ENCODE peak calls at places on chromosomes 16 and 17, in nine cellular contexts. B is mucosa of descending colon, G is right lobe of liver, L is ovary, X is stomach, S is astrocyte of the spinal cord, K is IMR-90, I is PC-9, N is AG04450. O is an unnamed sample.

GRCh38 chr17:1460233-1460632 is 4.2 kb upstream of the CRK start:
- DNase-seq in B (peak), G (peak), L (no peak), X (peak), S (no peak), K (no peak), I (peak), N (no peak), O (no peak)

GRCh38 chr17:67836205-67836987 is 11.1 kb downstream of the BPTF start:
- DNase-seq in B (no peak), G (no peak), L (no peak), X (no peak), S (peak), K (peak), I (no peak), N (peak), O (peak)

GRCh38 chr17:63995626-63996025 is 2.5 kb upstream of the PRR29 start:
- DNase-seq in B (no peak), G (peak), L (no peak), X (no peak), S (no peak), K (no peak), I (no peak), N (no peak), O (no peak)

GRCh38 chr16:56204836-56205235 is 13.5 kb downstream of the GNAO1 start:
- DNase-seq in B (no peak), G (no peak), L (no peak), X (no peak), S (no peak), K (no peak), I (no peak), N (no peak), O (no peak)

GRCh38 chr16:30557397-30557949 is 701 bp downstream of the ZNF764 start:
- DNase-seq in B (peak), G (peak), L (no peak), X (no peak), S (no peak), K (no peak), I (no peak), N (no peak), O (no peak)

GRCh38 chr17:42530952-42531454 is 5.0 kb upstream of the NAGLU start:
- DNase-seq in B (no peak), G (peak), L (no peak), X (no peak), S (no peak), K (no peak), I (no peak), N (no peak), O (no peak)

GRCh38 chr16:88339926-88340754 is 42.6 kb upstream of the ZNF469 start:
- DNase-seq in B (peak), G (no peak), L (no peak), X (no peak), S (no peak), K (no peak), I (no peak), N (no peak), O (no peak)

GRCh38 chr17:35001549-35001948 is 21.2 kb downstream of the LIG3 start:
- DNase-seq in B (no peak), G (no peak), L (no peak), X (no peak), S (no peak), K (peak), I (no peak), N (no peak), O (peak)

GRCh38 chr16:28283798-28284577 is 8.3 kb upstream of the SBK1 start:
- DNase-seq in B (no peak), G (no peak), L (no peak), X (no peak), S (no peak), K (no peak), I (no peak), N (no peak), O (no peak)

GRCh38 chr16:77899416-77899815 is 111.1 kb downstream of the VAT1L start:
- DNase-seq in B (no peak), G (no peak), L (no peak), X (no peak), S (no peak), K (no peak), I (no peak), N (no peak), O (no peak)

GRCh38 chr17:21680366-21680765 is 12.0 kb upstream of the KCNJ18 start:
- DNase-seq in B (no peak), G (no peak), L (no peak), X (no peak), S (no peak), K (no peak), I (no peak), N (no peak), O (no peak)

GRCh38 chr16:72876981-72877373 is 171.0 kb downstream of the ZFHX3 start:
- DNase-seq in B (no peak), G (no peak), L (no peak), X (no peak), S (peak), K (no peak), I (no peak), N (no peak), O (peak)

GRCh38 chr17:29346462-29346861 is 43.7 kb upstream of the TAOK1 start:
- DNase-seq in B (no peak), G (no peak), L (no peak), X (no peak), S (no peak), K (no peak), I (no peak), N (no peak), O (no peak)

DNA sequence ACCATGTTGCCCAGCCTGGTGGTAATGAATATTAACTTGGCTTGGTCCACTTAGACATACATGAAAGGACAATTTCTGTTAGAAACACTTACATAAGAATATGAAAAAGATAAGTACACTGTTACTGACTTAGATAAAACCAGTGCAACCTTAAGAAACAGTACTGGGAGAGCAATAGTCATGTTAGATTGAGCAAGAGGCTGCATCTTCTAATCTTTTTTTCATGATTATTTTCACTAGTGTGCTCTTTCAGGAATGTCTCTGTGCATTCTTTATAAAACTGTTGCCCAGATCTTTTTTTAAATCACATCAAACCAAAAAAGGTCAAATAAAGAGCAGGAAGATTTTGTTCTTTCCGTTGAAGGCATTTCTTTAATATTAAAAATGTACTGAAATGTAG is 100.7 kb upstream of the AXIN2 start:
- DNase-seq in B (no peak), G (no peak), L (no peak), X (no peak), S (no peak), K (peak), I (no peak), N (no peak), O (peak)
- H3K4me3 ChIP-seq in B (no peak), G (no peak), L (no peak), X (no peak), S (no peak), K (no peak), I (no peak), N (no peak), O (no peak)

GRCh38 chr16:69763557-69763942 is 1.4 kb downstream of the WWP2 start:
- DNase-seq in B (no peak), G (no peak), L (no peak), X (no peak), S (no peak), K (no peak), I (no peak), N (no peak), O (no peak)
- H3K4me3 ChIP-seq in B (no peak), G (peak), L (no peak), X (peak), S (no peak), K (peak), I (peak), N (no peak), O (peak)

GRCh38 chr17:81884520-81884919 is 6.9 kb downstream of the ALYREF start:
- DNase-seq in B (no peak), G (no peak), L (no peak), X (no peak), S (no peak), K (no peak), I (no peak), N (no peak), O (no peak)
- H3K4me3 ChIP-seq in B (no peak), G (no peak), L (no peak), X (no peak), S (no peak), K (no peak), I (no peak), N (no peak), O (no peak)

GRCh38 chr16:24612656-24613055 is 73.3 kb downstream of the RBBP6 start:
- DNase-seq in B (no peak), G (no peak), L (no peak), X (no peak), S (no peak), K (no peak), I (no peak), N (no peak), O (no peak)

DNA sequence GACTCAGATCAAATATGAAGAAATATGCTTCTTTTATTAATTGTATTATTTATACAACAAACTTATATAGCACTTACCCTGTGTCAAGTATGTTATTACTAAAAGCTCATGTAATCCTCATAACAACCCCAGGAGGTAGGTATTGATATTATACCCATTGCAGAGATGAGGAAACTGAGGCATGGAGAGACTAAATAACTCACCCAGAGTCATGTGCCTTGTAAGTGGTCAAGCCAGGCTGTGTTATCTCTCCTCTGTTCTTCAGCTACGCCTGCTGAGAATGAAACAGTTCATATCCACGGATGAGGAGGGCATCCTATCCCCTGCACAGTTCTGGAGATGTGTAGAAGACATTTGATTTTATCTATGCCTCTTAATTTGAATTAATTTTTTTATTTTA is 78.1 kb downstream of the RBBP6 start:
- DNase-seq in B (no peak), G (no peak), L (no peak), X (no peak), S (no peak), K (no peak), I (no peak), N (no peak), O (no peak)
- H3K4me3 ChIP-seq in B (no peak), G (no peak), L (no peak), X (no peak), S (no peak), K (no peak), I (no peak), N (no peak), O (no peak)

GRCh38 chr16:50697881-50698767 is 4.7 kb downstream of the NOD2 start:
- DNase-seq in B (peak), G (peak), L (no peak), X (peak), S (peak), K (peak), I (no peak), N (no peak), O (peak)
- H3K4me3 ChIP-seq in B (no peak), G (peak), L (peak), X (peak), S (peak), K (peak), I (no peak), N (peak), O (peak)

GRCh38 chr16:66752958-66753357 is 1.5 kb upstream of the DYNC1LI2 start:
- DNase-seq in B (no peak), G (no peak), L (no peak), X (no peak), S (no peak), K (no peak), I (no peak), N (no peak), O (no peak)

GRCh38 chr16:66750279-66751134 is 902 bp downstream of the DYNC1LI2 start:
- DNase-seq in B (no peak), G (no peak), L (no peak), X (no peak), S (no peak), K (no peak), I (no peak), N (no peak), O (no peak)

GRCh38 chr16:66751992-66752322 is 548 bp upstream of the DYNC1LI2 start:
- DNase-seq in B (no peak), G (no peak), L (no peak), X (no peak), S (no peak), K (no peak), I (no peak), N (no peak), O (no peak)

GRCh38 chr16:66752379-66752778 is 970 bp upstream of the DYNC1LI2 start:
- DNase-seq in B (no peak), G (no peak), L (no peak), X (no peak), S (no peak), K (no peak), I (no peak), N (no peak), O (no peak)

GRCh38 chr16:66751135-66751991 is at the start of gene DYNC1LI2:
- DNase-seq in B (peak), G (peak), L (peak), X (peak), S (peak), K (peak), I (peak), N (peak), O (peak)
- H3K4me3 ChIP-seq in B (peak), G (peak), L (peak), X (peak), S (peak), K (peak), I (peak), N (peak), O (peak)

GRCh38 chr17:8318010-8318409 is 8.0 kb downstream of the ARHGEF15 start:
- DNase-seq in B (no peak), G (no peak), L (no peak), X (no peak), S (no peak), K (no peak), I (no peak), N (no peak), O (no peak)

GRCh38 chr17:8312251-8312650 is 2.2 kb downstream of the ARHGEF15 start:
- DNase-seq in B (no peak), G (no peak), L (no peak), X (no peak), S (no peak), K (no peak), I (no peak), N (no peak), O (no peak)

GRCh38 chr17:8315740-8316217 is 5.7 kb downstream of the ARHGEF15 start:
- DNase-seq in B (no peak), G (no peak), L (no peak), X (no peak), S (no peak), K (no peak), I (no peak), N (no peak), O (no peak)

GRCh38 chr17:8312726-8313600 is 2.9 kb downstream of the ARHGEF15 start:
- DNase-seq in B (no peak), G (no peak), L (no peak), X (no peak), S (no peak), K (no peak), I (no peak), N (no peak), O (no peak)

DNA sequence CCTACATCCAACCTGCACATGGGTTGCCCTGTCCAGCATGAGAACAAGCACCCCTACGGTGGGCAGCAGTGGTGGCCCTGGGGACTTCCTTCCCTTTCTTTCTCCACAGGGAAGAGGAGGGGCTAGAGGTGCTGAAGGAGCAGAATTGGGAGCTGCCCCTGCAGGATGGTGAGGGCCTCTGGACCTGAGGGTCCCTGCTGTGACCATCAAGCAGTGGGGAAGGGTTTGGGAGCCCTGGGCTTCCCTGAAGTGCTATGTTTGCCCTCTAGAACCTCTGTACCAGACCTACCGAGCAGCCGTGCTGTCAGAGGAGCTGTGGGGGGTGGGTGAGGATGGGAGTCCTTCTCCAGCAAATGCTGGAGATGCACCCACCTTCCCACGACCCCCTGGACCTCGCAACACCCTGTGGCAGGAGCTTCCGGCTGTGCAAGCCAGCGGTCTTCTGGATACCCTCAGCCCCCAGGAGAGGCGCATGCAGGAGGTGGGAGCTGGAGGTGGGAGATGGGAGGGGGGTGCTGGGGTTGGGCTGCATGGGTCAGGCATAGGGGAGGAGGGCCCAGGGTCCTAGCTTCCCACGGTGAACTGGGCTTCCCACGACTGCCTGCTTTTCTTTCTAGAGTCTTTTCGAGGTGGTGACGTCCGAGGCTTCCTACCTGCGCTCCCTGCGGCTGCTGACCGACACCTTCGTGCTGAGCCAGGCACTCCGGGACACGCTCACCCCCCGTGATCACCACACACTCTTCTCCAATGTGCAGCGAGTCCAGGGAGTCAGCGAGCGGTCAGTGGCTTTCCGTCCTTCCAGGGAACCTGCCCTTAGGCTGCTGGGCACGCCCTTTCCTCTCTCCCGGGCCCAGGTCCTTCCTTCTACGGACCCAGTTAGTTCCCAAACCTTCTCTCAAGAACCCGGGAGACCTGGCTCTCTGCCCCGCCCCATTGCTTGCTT is 5.0 kb downstream of the ARHGEF15 start:
- DNase-seq in B (no peak), G (no peak), L (no peak), X (peak), S (no peak), K (no peak), I (peak), N (no peak), O (no peak)
- H3K4me3 ChIP-seq in B (no peak), G (no peak), L (no peak), X (no peak), S (no peak), K (no peak), I (no peak), N (no peak), O (no peak)

DNA sequence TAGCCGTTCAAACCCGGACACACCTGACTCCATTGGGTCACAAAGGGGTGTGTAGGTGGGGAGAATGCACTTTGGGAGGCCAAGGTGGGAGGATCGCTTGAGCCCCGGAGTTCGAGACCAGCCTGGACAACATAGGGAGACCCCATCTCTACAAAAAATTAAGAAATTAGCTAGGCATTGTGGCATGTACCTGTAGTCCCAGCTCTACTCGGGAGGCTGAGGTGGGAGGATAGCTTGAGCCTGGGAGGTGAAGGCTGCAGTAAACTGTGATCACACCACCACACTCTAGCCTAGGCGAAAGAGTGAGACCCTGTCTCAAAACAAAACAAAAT is 942 bp upstream of the PHOSPHO1 start:
- DNase-seq in B (no peak), G (no peak), L (no peak), X (no peak), S (no peak), K (no peak), I (no peak), N (no peak), O (no peak)
- H3K4me3 ChIP-seq in B (no peak), G (no peak), L (no peak), X (no peak), S (no peak), K (no peak), I (peak), N (no peak), O (no peak)

O was measured in fibroblast of pulmonary artery.